ENCODE peak calls at places on chromosomes 3 and 15, in five cellular contexts. Q is K562, Y is HepG2, S is GM12878, O is HCT116. X is an unnamed sample.

GRCh38 chr3:185420762-185421161 is 57.8 kb downstream of the MAP3K13 start:
- DNase-seq in O (no peak), S (peak), Q (no peak), Y (no peak), X (no peak)

GRCh38 chr3:78728406-78729145 is 1039.2 kb downstream of the ROBO1 start:
- DNase-seq in S (no peak), Q (no peak), O (no peak), Y (no peak), X (peak)

GRCh38 chr3:157405457-157405856 is 31.2 kb upstream of the PTX3 start:
- DNase-seq in Q (no peak), S (no peak), Y (no peak), O (no peak), X (no peak)

GRCh38 chr15:51970981-51971352 is 611 bp downstream of the LEO1 start:
- DNase-seq in O (no peak), Y (no peak), Q (peak), S (no peak), X (peak)

GRCh38 chr3:11335056-11335608 is 62.9 kb downstream of the ATG7 start:
- DNase-seq in Y (peak), S (peak), Q (peak), O (peak), X (peak)

GRCh38 chr3:136189043-136189442 is 7.1 kb downstream of the MSL2 start:
- DNase-seq in S (no peak), O (no peak), Q (no peak), Y (no peak), X (no peak)

GRCh38 chr3:113910966-113911365 is 36.8 kb upstream of the ZDHHC23 start:
- DNase-seq in S (no peak), Y (no peak), O (no peak), Q (no peak), X (no peak)

GRCh38 chr3:174377096-174377495 is 482.0 kb upstream of the NAALADL2 start:
- DNase-seq in Y (no peak), S (no peak), O (no peak), Q (no peak), X (no peak)

GRCh38 chr3:147089286-147089685 is 317.1 kb downstream of the ZIC4 start:
- DNase-seq in Y (no peak), O (no peak), Q (no peak), S (no peak), X (no peak)

GRCh38 chr15:88708256-88709054 is 69.6 kb downstream of the ISG20 start:
- DNase-seq in O (no peak), Y (no peak), Q (no peak), S (no peak), X (no peak)

GRCh38 chr3:197555281-197556261 is at the start of gene BDH1:
- DNase-seq in S (no peak), Q (no peak), Y (no peak), O (no peak), X (peak)

GRCh38 chr3:39933986-39934693 is 124.7 kb downstream of the MYRIP start:
- DNase-seq in Q (no peak), S (no peak), O (no peak), Y (no peak), X (no peak)

GRCh38 chr3:28836199-28836598 is 444.7 kb upstream of the RBMS3 start:
- DNase-seq in O (no peak), Y (no peak), S (no peak), Q (no peak), X (no peak)

GRCh38 chr3:188853896-188854295 is 317.9 kb upstream of the TPRG1 start:
- DNase-seq in Y (no peak), O (no peak), Q (no peak), S (no peak), X (no peak)

GRCh38 chr3:129195731-129196256 is 12.1 kb upstream of the CNBP start:
- DNase-seq in Q (peak), S (no peak), O (no peak), Y (peak), X (no peak)

GRCh38 chr15:63852407-63852806 is 18.7 kb upstream of the HERC1 start:
- DNase-seq in Y (no peak), O (no peak), S (no peak), Q (no peak), X (no peak)

GRCh38 chr3:138125548-138126221 is 6.5 kb downstream of the A4GNT start:
- DNase-seq in O (no peak), S (no peak), Y (no peak), Q (no peak), X (peak)
- TF ChIP-seq ZBTB33 in O (no peak), S (no peak), Y (no peak), Q (no peak), X (no peak)

GRCh38 chr3:7328339-7328738 is 467.4 kb downstream of the GRM7 start:
- DNase-seq in Q (no peak), S (no peak), Y (no peak), O (no peak), X (no peak)
- TF ChIP-seq ZBTB33 in Q (no peak), S (no peak), Y (no peak), O (no peak), X (no peak)

DNA sequence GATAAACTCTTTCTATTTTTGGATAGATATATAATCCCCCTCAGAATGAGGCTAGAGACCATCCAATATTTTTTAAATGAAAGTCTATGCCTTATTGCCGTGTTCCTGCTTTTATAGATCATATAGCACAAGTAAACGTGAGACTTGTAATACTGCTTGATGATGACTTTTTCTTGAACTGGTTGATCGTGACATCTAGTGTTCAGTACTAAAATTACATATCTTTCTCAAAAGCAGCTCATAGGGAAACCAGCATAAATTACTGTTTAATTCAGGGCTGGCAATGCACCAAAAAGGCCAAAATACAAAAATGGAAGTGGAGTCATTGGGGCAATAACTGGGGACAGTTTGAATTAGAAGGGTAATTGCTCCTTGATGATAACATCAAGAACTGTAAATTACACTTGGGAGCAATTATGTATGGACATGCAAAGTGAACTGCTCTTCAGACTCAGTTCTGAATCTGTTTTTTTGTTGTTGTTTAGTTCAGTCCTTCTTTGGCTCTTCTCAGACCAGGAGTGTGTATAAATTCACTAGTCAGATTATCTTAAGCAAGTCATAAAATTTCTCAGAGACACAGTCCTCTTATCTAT is 325.3 kb downstream of the THSD4 start:
- DNase-seq in Y (peak), O (peak), S (peak), Q (peak), X (peak)
- TF ChIP-seq ZBTB33 in Y (no peak), O (no peak), S (no peak), Q (no peak), X (no peak)

GRCh38 chr3:138063416-138063815 is 52.0 kb downstream of the DZIP1L start:
- DNase-seq in Q (no peak), O (no peak), Y (no peak), S (no peak), X (no peak)
- TF ChIP-seq ZBTB33 in Q (no peak), O (no peak), Y (no peak), S (no peak), X (no peak)

DNA sequence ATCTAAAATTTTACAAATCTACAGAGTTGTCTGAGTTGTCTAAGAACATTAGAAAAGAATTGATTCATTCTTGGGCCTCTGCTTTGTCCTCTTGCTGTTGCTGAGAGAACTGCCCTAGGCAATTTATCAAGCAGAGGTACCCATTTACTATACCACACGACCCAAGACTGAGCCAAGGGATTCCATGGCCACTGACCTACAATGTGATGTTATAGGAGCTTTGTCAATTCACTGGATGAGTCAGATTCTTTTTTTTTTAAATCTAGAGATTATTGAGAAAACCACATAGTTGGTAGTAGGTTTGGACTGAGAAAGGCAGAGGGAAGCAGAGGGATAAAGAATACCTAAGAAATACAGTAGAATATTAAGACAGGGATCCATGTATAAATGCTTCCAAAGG is 55.3 kb downstream of the TRAT1 start:
- DNase-seq in Q (no peak), O (no peak), S (no peak), Y (no peak), X (no peak)
- TF ChIP-seq ZBTB33 in Q (no peak), O (no peak), S (no peak), Y (no peak), X (no peak)

GRCh38 chr15:50431204-50431603 is 7.0 kb downstream of the USP8 start:
- DNase-seq in S (no peak), O (no peak), Q (no peak), Y (no peak), X (no peak)
- TF ChIP-seq ZBTB33 in S (no peak), O (no peak), Q (no peak), Y (no peak), X (no peak)

GRCh38 chr15:67750371-67750770 is 74.9 kb upstream of the SKOR1 start:
- DNase-seq in Y (no peak), O (no peak), S (no peak), Q (no peak), X (no peak)

GRCh38 chr15:67755936-67756335 is 69.4 kb upstream of the SKOR1 start:
- DNase-seq in Q (no peak), O (no peak), Y (no peak), S (no peak), X (no peak)

GRCh38 chr15:67755264-67755663 is 70.0 kb upstream of the SKOR1 start:
- DNase-seq in Q (no peak), Y (no peak), O (no peak), S (no peak), X (no peak)

GRCh38 chr15:67758610-67759300 is 66.6 kb upstream of the SKOR1 start:
- DNase-seq in S (no peak), Y (no peak), O (no peak), Q (no peak), X (no peak)

DNA sequence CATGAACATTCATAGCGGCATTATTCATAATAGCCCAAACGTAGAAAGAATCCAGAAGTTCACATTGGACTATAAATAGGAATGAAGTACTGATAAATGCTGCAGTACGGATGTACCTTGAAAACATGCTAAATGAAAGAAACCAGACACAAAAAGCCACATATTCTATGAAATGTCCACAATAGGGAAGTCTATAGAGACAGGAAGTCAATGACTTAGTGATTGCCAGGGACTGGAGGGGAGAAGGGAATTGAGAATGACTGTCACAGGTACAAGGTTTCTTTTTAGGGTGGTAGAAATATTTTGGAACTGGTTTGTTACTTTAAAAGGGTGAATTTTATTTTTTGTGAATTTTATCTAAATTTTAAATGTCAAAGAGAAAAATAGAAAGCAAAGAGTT is 71.4 kb upstream of the SKOR1 start:
- DNase-seq in S (no peak), Y (no peak), O (no peak), Q (no peak), X (no peak)
- TF ChIP-seq ZBTB33 in S (no peak), Y (no peak), O (no peak), Q (no peak), X (no peak)

DNA sequence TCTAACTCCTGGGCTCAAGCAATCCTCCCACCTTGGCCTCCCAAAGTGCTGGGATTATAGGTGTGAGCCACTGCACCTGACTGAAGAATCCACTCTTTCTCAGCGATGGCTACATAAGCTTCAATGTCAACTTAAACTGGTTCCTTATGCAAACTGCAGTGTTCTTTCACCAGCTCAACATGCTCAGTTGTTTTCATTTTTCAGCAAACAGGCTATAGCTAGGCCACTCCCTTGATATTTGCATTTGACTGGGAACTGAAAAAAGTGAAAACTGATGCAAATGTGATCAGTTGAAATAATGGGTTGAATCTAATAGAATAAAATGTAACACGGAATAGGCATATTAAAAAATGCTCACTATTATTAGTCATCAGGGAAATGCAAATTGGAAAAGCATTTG is 74.2 kb upstream of the GCNT3 start:
- DNase-seq in O (no peak), Y (no peak), S (no peak), Q (no peak), X (no peak)
- TF ChIP-seq ZBTB33 in O (no peak), Y (no peak), S (no peak), Q (no peak), X (no peak)

GRCh38 chr3:4808637-4809036 is 170.6 kb upstream of the BHLHE40 start:
- DNase-seq in Y (no peak), S (no peak), Q (no peak), O (no peak), X (no peak)
- TF ChIP-seq ZBTB33 in Y (no peak), S (no peak), Q (no peak), O (no peak), X (no peak)

DNA sequence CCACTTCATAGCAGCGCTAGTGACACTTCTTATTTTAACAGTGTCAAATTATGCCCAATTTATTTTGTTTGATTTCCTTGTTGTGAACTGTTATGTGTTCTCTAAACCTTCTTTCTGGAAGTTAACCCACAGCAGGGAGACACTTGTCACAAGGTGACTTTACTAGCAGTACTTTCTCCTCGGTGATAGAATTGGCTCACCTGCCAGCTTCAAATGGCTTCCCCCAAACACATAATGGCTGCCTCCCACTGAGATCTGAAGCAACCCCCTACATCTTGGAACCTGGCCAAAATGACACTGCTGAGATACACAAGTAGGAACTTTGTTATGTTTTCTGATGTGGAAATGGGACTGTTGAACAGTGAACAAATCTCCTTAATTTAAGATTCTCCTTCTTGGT is 238.8 kb upstream of the DPH6 start:
- DNase-seq in S (no peak), Y (no peak), O (no peak), Q (no peak), X (no peak)
- TF ChIP-seq ZBTB33 in S (no peak), Y (no peak), O (no peak), Q (no peak), X (no peak)